ENCODE peak calls at places on chromosome 13, in eight cellular contexts. A is AG09309; S is NCI-H1436; Z is activated naive CD8-positive, alpha-beta T cell treated with anti-CD3 and anti-CD28 coated beads, Interleukin-2, amount 50 U/mL, for 16 hours; N is SK-N-SH; H is epithelial cell of prostate; R is kidney epithelial cell; C is stimulated activated CD4-positive, alpha-beta T cell treated with anti-CD3 and anti-CD28 coated beads, Interleukin-15, amount 100 ng/mL, for 48 hours. Q is an unnamed sample.

GRCh38 chr13:27374126-27374613 is 50.2 kb upstream of the GTF3A start:
- DNase-seq in A (no peak), S (no peak), Z (no peak), N (no peak), H (no peak), R (no peak), C (no peak), Q (no peak)

GRCh38 chr13:109297628-109298027 is 488.8 kb downstream of the IRS2 start:
- DNase-seq in A (peak), S (no peak), Z (no peak), N (peak), H (no peak), R (no peak), C (no peak), Q (no peak)

GRCh38 chr13:42001580-42001979 is 40.7 kb upstream of the VWA8 start:
- DNase-seq in A (peak), S (no peak), Z (no peak), N (no peak), H (no peak), R (peak), C (no peak), Q (no peak)

GRCh38 chr13:100721885-100722512 is 47.4 kb upstream of the TMTC4 start:
- DNase-seq in A (peak), S (peak), Z (peak), N (peak), H (no peak), R (no peak), C (no peak), Q (no peak)

GRCh38 chr13:73880365-73880764 is 253.8 kb downstream of the KLF12 start:
- DNase-seq in A (no peak), S (no peak), Z (no peak), N (no peak), H (no peak), R (no peak), C (no peak), Q (no peak)

GRCh38 chr13:33249066-33249465 is 36.5 kb downstream of the STARD13 start:
- DNase-seq in A (no peak), S (no peak), Z (no peak), N (no peak), H (no peak), R (no peak), C (no peak), Q (no peak)

GRCh38 chr13:49498211-49498610 is 2.5 kb downstream of the PHF11 start:
- DNase-seq in A (no peak), S (no peak), Z (no peak), N (no peak), H (no peak), R (no peak), C (no peak), Q (no peak)

GRCh38 chr13:36919206-36919832 is 719 bp downstream of the SMAD9 start:
- DNase-seq in A (no peak), S (no peak), Z (no peak), N (peak), H (no peak), R (no peak), C (no peak), Q (no peak)

GRCh38 chr13:79455331-79455730 is 25.6 kb upstream of the NDFIP2 start:
- DNase-seq in A (no peak), S (no peak), Z (no peak), N (no peak), H (no peak), R (no peak), C (no peak), Q (no peak)

GRCh38 chr13:42271337-42272114 is 426 bp upstream of the AKAP11 start:
- DNase-seq in A (peak), S (peak), Z (peak), N (peak), H (peak), R (peak), C (peak), Q (peak)

GRCh38 chr13:109836629-109837607 is 50.5 kb upstream of the IRS2 start:
- DNase-seq in A (no peak), S (no peak), Z (no peak), N (no peak), H (no peak), R (peak), C (no peak), Q (no peak)

GRCh38 chr13:45119469-45119989 is 781 bp upstream of the GTF2F2 start:
- DNase-seq in A (no peak), S (no peak), Z (peak), N (peak), H (no peak), R (no peak), C (peak), Q (no peak)

GRCh38 chr13:113637262-113638160 is 20.5 kb downstream of the ATP4B start:
- DNase-seq in A (no peak), S (no peak), Z (no peak), N (no peak), H (no peak), R (no peak), C (no peak), Q (no peak)

GRCh38 chr13:69912576-69913074 is 195.0 kb upstream of the ATXN8OS start:
- DNase-seq in A (no peak), S (no peak), Z (no peak), N (no peak), H (no peak), R (no peak), C (no peak), Q (no peak)

GRCh38 chr13:48400090-48400694 is 12.7 kb downstream of the LPAR6 start:
- DNase-seq in A (no peak), S (no peak), Z (no peak), N (no peak), H (no peak), R (no peak), C (no peak), Q (no peak)

GRCh38 chr13:59545007-59545406 is 618.7 kb downstream of the DIAPH3 start:
- DNase-seq in A (no peak), S (no peak), Z (no peak), N (no peak), H (no peak), R (no peak), C (no peak), Q (no peak)

GRCh38 chr13:30135868-30136267 is 171.5 kb downstream of the KATNAL1 start:
- DNase-seq in A (no peak), S (no peak), Z (no peak), N (no peak), H (no peak), R (no peak), C (no peak), Q (no peak)

GRCh38 chr13:95641291-95641811 is 3.2 kb downstream of the DZIP1 start:
- DNase-seq in A (no peak), S (no peak), Z (no peak), N (no peak), H (no peak), R (no peak), C (no peak), Q (no peak)

GRCh38 chr13:79385694-79386093 is 20.4 kb downstream of the RBM26 start:
- DNase-seq in A (no peak), S (no peak), Z (no peak), N (no peak), H (no peak), R (no peak), C (no peak), Q (no peak)

GRCh38 chr13:54879036-54879435 is 1850.4 kb downstream of the OLFM4 start:
- DNase-seq in A (no peak), S (no peak), Z (no peak), N (no peak), H (no peak), R (no peak), C (no peak), Q (no peak)

GRCh38 chr13:65461590-65461989 is 1768.5 kb downstream of the PCDH9 start:
- DNase-seq in A (no peak), S (no peak), Z (no peak), N (no peak), H (no peak), R (no peak), C (no peak), Q (no peak)

Q was measured in keratinocyte.